ENCODE peak calls at places on chromosomes 12 and 14, in six cellular contexts. One of them, this sample, is unnamed.

GRCh38 chr12:91441236-91441635 is 258.6 kb upstream of the DCN start:
- DNase-seq in AG04449: no peak
- DNase-seq in transverse colon: no peak
- DNase-seq in neuronal stem cell: no peak
- DNase-seq in mesendoderm: no peak
- DNase-seq in cardiac fibroblast: no peak
- DNase-seq in this sample: no peak

GRCh38 chr12:121796855-121797751 is 3.6 kb upstream of the RHOF start:
- DNase-seq in neuronal stem cell: peak
- DNase-seq in mesendoderm: peak
- DNase-seq in cardiac fibroblast: peak
- DNase-seq in transverse colon: peak
- DNase-seq in AG04449: no peak
- DNase-seq in this sample: no peak

GRCh38 chr14:45201908-45202307 is 51.1 kb downstream of the MIS18BP1 start:
- DNase-seq in cardiac fibroblast: peak
- DNase-seq in neuronal stem cell: no peak
- DNase-seq in AG04449: no peak
- DNase-seq in transverse colon: no peak
- DNase-seq in mesendoderm: peak
- DNase-seq in this sample: no peak

GRCh38 chr12:13146539-13146938 is 43.1 kb upstream of the GSG1 start:
- DNase-seq in mesendoderm: no peak
- DNase-seq in AG04449: no peak
- DNase-seq in transverse colon: no peak
- DNase-seq in cardiac fibroblast: no peak
- DNase-seq in neuronal stem cell: no peak
- DNase-seq in this sample: no peak

GRCh38 chr12:27619308-27619707 is 76.9 kb upstream of the REP15 start:
- DNase-seq in AG04449: no peak
- DNase-seq in neuronal stem cell: no peak
- DNase-seq in transverse colon: no peak
- DNase-seq in cardiac fibroblast: peak
- DNase-seq in mesendoderm: peak
- DNase-seq in this sample: peak

GRCh38 chr12:102740157-102741032 is 176.6 kb downstream of the PAH start:
- DNase-seq in AG04449: peak
- DNase-seq in transverse colon: no peak
- DNase-seq in neuronal stem cell: no peak
- DNase-seq in mesendoderm: peak
- DNase-seq in cardiac fibroblast: peak
- DNase-seq in this sample: no peak

GRCh38 chr14:60487211-60487610 is 1.3 kb upstream of the C14orf39 start:
- DNase-seq in cardiac fibroblast: no peak
- DNase-seq in neuronal stem cell: no peak
- DNase-seq in AG04449: no peak
- DNase-seq in mesendoderm: no peak
- DNase-seq in transverse colon: no peak
- DNase-seq in this sample: no peak

GRCh38 chr12:25386823-25387134 is 136.1 kb upstream of the KRAS start:
- DNase-seq in mesendoderm: no peak
- DNase-seq in cardiac fibroblast: no peak
- DNase-seq in neuronal stem cell: no peak
- DNase-seq in AG04449: no peak
- DNase-seq in transverse colon: peak
- DNase-seq in this sample: no peak

GRCh38 chr14:96978525-96979272 is 181.5 kb downstream of the VRK1 start:
- DNase-seq in AG04449: no peak
- DNase-seq in transverse colon: no peak
- DNase-seq in cardiac fibroblast: no peak
- DNase-seq in mesendoderm: no peak
- DNase-seq in neuronal stem cell: no peak
- DNase-seq in this sample: no peak

GRCh38 chr12:3170423-3171194 is 93.4 kb downstream of the TSPAN9 start:
- DNase-seq in mesendoderm: no peak
- DNase-seq in neuronal stem cell: no peak
- DNase-seq in AG04449: peak
- DNase-seq in cardiac fibroblast: peak
- DNase-seq in transverse colon: no peak
- DNase-seq in this sample: peak

GRCh38 chr12:99721715-99722275 is 74.2 kb downstream of the GARIN6 start:
- DNase-seq in neuronal stem cell: no peak
- DNase-seq in AG04449: no peak
- DNase-seq in mesendoderm: no peak
- DNase-seq in transverse colon: no peak
- DNase-seq in cardiac fibroblast: no peak
- DNase-seq in this sample: no peak

GRCh38 chr14:90815817-90816662 is at the start of gene TTC7B:
- DNase-seq in mesendoderm: peak
- DNase-seq in transverse colon: peak
- DNase-seq in AG04449: no peak
- DNase-seq in cardiac fibroblast: no peak
- DNase-seq in neuronal stem cell: peak
- DNase-seq in this sample: no peak

GRCh38 chr12:122834229-122834920 is 882 bp upstream of the HIP1R start:
- DNase-seq in cardiac fibroblast: peak
- DNase-seq in AG04449: no peak
- DNase-seq in neuronal stem cell: peak
- DNase-seq in transverse colon: peak
- DNase-seq in mesendoderm: peak
- DNase-seq in this sample: peak

GRCh38 chr12:15276088-15276698 is 46.1 kb upstream of the PTPRO start:
- DNase-seq in AG04449: no peak
- DNase-seq in transverse colon: no peak
- DNase-seq in cardiac fibroblast: peak
- DNase-seq in neuronal stem cell: peak
- DNase-seq in mesendoderm: peak
- DNase-seq in this sample: no peak

GRCh38 chr14:24428628-24429394 is 657 bp downstream of the CBLN3 start:
- DNase-seq in transverse colon: no peak
- DNase-seq in neuronal stem cell: no peak
- DNase-seq in mesendoderm: peak
- DNase-seq in AG04449: no peak
- DNase-seq in cardiac fibroblast: no peak
- DNase-seq in this sample: no peak
- H3K4me3 ChIP-seq in transverse colon: no peak
- H3K4me3 ChIP-seq in neuronal stem cell: no peak
- H3K4me3 ChIP-seq in mesendoderm: no peak
- H3K4me3 ChIP-seq in AG04449: peak
- H3K4me3 ChIP-seq in cardiac fibroblast: no peak
- H3K4me3 ChIP-seq in this sample: no peak

GRCh38 chr14:36751116-36751515 is 89.5 kb downstream of the PAX9 start:
- DNase-seq in mesendoderm: no peak
- DNase-seq in AG04449: no peak
- DNase-seq in cardiac fibroblast: no peak
- DNase-seq in transverse colon: peak
- DNase-seq in neuronal stem cell: no peak
- DNase-seq in this sample: no peak

GRCh38 chr14:36748814-36749213 is 87.2 kb downstream of the PAX9 start:
- DNase-seq in mesendoderm: no peak
- DNase-seq in transverse colon: no peak
- DNase-seq in AG04449: no peak
- DNase-seq in neuronal stem cell: no peak
- DNase-seq in cardiac fibroblast: no peak
- DNase-seq in this sample: no peak

GRCh38 chr14:36750244-36750643 is 88.6 kb downstream of the PAX9 start:
- DNase-seq in AG04449: no peak
- DNase-seq in transverse colon: no peak
- DNase-seq in mesendoderm: no peak
- DNase-seq in cardiac fibroblast: no peak
- DNase-seq in neuronal stem cell: no peak
- DNase-seq in this sample: no peak

GRCh38 chr14:36756221-36756620 is 94.6 kb downstream of the PAX9 start:
- DNase-seq in neuronal stem cell: no peak
- DNase-seq in transverse colon: no peak
- DNase-seq in mesendoderm: no peak
- DNase-seq in AG04449: no peak
- DNase-seq in cardiac fibroblast: no peak
- DNase-seq in this sample: no peak

GRCh38 chr14:36751920-36752319 is 90.3 kb downstream of the PAX9 start:
- DNase-seq in transverse colon: no peak
- DNase-seq in AG04449: no peak
- DNase-seq in neuronal stem cell: no peak
- DNase-seq in cardiac fibroblast: no peak
- DNase-seq in mesendoderm: no peak
- DNase-seq in this sample: no peak
- H3K4me3 ChIP-seq in transverse colon: no peak
- H3K4me3 ChIP-seq in AG04449: no peak
- H3K4me3 ChIP-seq in neuronal stem cell: no peak
- H3K4me3 ChIP-seq in cardiac fibroblast: no peak
- H3K4me3 ChIP-seq in mesendoderm: no peak
- H3K4me3 ChIP-seq in this sample: no peak

GRCh38 chr12:128802756-128803155 is 21.0 kb downstream of the SLC15A4 start:
- DNase-seq in mesendoderm: no peak
- DNase-seq in AG04449: no peak
- DNase-seq in transverse colon: no peak
- DNase-seq in neuronal stem cell: no peak
- DNase-seq in cardiac fibroblast: no peak
- DNase-seq in this sample: no peak
- H3K4me3 ChIP-seq in mesendoderm: no peak
- H3K4me3 ChIP-seq in AG04449: no peak
- H3K4me3 ChIP-seq in transverse colon: no peak
- H3K4me3 ChIP-seq in neuronal stem cell: no peak
- H3K4me3 ChIP-seq in cardiac fibroblast: no peak
- H3K4me3 ChIP-seq in this sample: no peak

GRCh38 chr14:36656769-36657408 is 4.8 kb upstream of the PAX9 start:
- DNase-seq in transverse colon: no peak
- DNase-seq in AG04449: no peak
- DNase-seq in cardiac fibroblast: no peak
- DNase-seq in neuronal stem cell: no peak
- DNase-seq in mesendoderm: no peak
- DNase-seq in this sample: no peak
- H3K4me3 ChIP-seq in transverse colon: no peak
- H3K4me3 ChIP-seq in AG04449: no peak
- H3K4me3 ChIP-seq in cardiac fibroblast: no peak
- H3K4me3 ChIP-seq in neuronal stem cell: no peak
- H3K4me3 ChIP-seq in mesendoderm: no peak
- H3K4me3 ChIP-seq in this sample: peak

This sample was measured in skeletal muscle cell.